ENCODE peak calls at places on chromosome 14, in ten cellular contexts. One of them, this sample, is unnamed.

GRCh38 chr14:104293231-104293841 is 154.9 kb downstream of the KIF26A start:
- DNase-seq in bronchial epithelial cell: no peak
- DNase-seq in hippocampal formation: no peak
- DNase-seq in M059J: no peak
- DNase-seq in uterus: no peak
- DNase-seq in skeletal muscle cell: no peak
- DNase-seq in NCI-H2029 treated with DMSO at 0.1 percent for 48 hours: no peak
- DNase-seq in ureter: no peak
- DNase-seq in A172: no peak
- DNase-seq in foreskin fibroblast: no peak
- DNase-seq in this sample: no peak

GRCh38 chr14:104865069-104865630 is at the start of gene CEP170B:
- DNase-seq in NCI-H2029 treated with DMSO at 0.1 percent for 48 hours: no peak
- DNase-seq in bronchial epithelial cell: no peak
- DNase-seq in A172: no peak
- DNase-seq in skeletal muscle cell: no peak
- DNase-seq in hippocampal formation: no peak
- DNase-seq in foreskin fibroblast: peak; percentile 54
- DNase-seq in M059J: peak; percentile 18
- DNase-seq in uterus: no peak
- DNase-seq in ureter: no peak
- DNase-seq in this sample: peak; percentile 29

GRCh38 chr14:33646692-33647260 is 304.1 kb downstream of the EGLN3 start:
- DNase-seq in M059J: peak; percentile 90
- DNase-seq in NCI-H2029 treated with DMSO at 0.1 percent for 48 hours: no peak
- DNase-seq in foreskin fibroblast: peak; percentile 32
- DNase-seq in skeletal muscle cell: peak; percentile 76
- DNase-seq in uterus: no peak
- DNase-seq in A172: peak; percentile 55
- DNase-seq in hippocampal formation: no peak
- DNase-seq in ureter: no peak
- DNase-seq in bronchial epithelial cell: peak; percentile 89
- DNase-seq in this sample: no peak

GRCh38 chr14:81164167-81164774 is 56.5 kb downstream of the GTF2A1 start:
- DNase-seq in skeletal muscle cell: peak; percentile 55
- DNase-seq in ureter: peak; percentile 51
- DNase-seq in NCI-H2029 treated with DMSO at 0.1 percent for 48 hours: peak; percentile 14
- DNase-seq in bronchial epithelial cell: peak; percentile 94
- DNase-seq in foreskin fibroblast: peak; percentile 66
- DNase-seq in A172: peak; percentile 75
- DNase-seq in M059J: peak; percentile 80
- DNase-seq in hippocampal formation: no peak
- DNase-seq in uterus: peak; percentile 77
- DNase-seq in this sample: peak; percentile 30

GRCh38 chr14:51157012-51157411 is 62.1 kb upstream of the TRIM9 start:
- DNase-seq in ureter: no peak
- DNase-seq in skeletal muscle cell: no peak
- DNase-seq in A172: no peak
- DNase-seq in bronchial epithelial cell: peak; percentile 54
- DNase-seq in foreskin fibroblast: no peak
- DNase-seq in uterus: no peak
- DNase-seq in hippocampal formation: no peak
- DNase-seq in NCI-H2029 treated with DMSO at 0.1 percent for 48 hours: peak; percentile 89
- DNase-seq in M059J: peak; percentile 27
- DNase-seq in this sample: no peak

GRCh38 chr14:63454863-63455622 is 88.1 kb downstream of the PPP2R5E start:
- DNase-seq in A172: peak; percentile 18
- DNase-seq in skeletal muscle cell: peak; percentile 27
- DNase-seq in foreskin fibroblast: peak; percentile 25
- DNase-seq in uterus: no peak
- DNase-seq in hippocampal formation: no peak
- DNase-seq in NCI-H2029 treated with DMSO at 0.1 percent for 48 hours: no peak
- DNase-seq in bronchial epithelial cell: no peak
- DNase-seq in ureter: no peak
- DNase-seq in M059J: peak; percentile 79
- DNase-seq in this sample: no peak

GRCh38 chr14:55180434-55180833 is 11.0 kb downstream of the DLGAP5 start:
- DNase-seq in foreskin fibroblast: peak; percentile 33
- DNase-seq in bronchial epithelial cell: no peak
- DNase-seq in M059J: no peak
- DNase-seq in ureter: no peak
- DNase-seq in uterus: no peak
- DNase-seq in hippocampal formation: no peak
- DNase-seq in A172: no peak
- DNase-seq in NCI-H2029 treated with DMSO at 0.1 percent for 48 hours: no peak
- DNase-seq in skeletal muscle cell: peak; percentile 3
- DNase-seq in this sample: no peak

GRCh38 chr14:82354126-82354525 is 820.5 kb upstream of the SEL1L start:
- DNase-seq in uterus: no peak
- DNase-seq in ureter: no peak
- DNase-seq in NCI-H2029 treated with DMSO at 0.1 percent for 48 hours: no peak
- DNase-seq in A172: no peak
- DNase-seq in foreskin fibroblast: no peak
- DNase-seq in M059J: no peak
- DNase-seq in skeletal muscle cell: no peak
- DNase-seq in bronchial epithelial cell: no peak
- DNase-seq in hippocampal formation: no peak
- DNase-seq in this sample: no peak

GRCh38 chr14:91892918-91893527 is 25.7 kb upstream of the TC2N start:
- DNase-seq in uterus: no peak
- DNase-seq in ureter: no peak
- DNase-seq in A172: no peak
- DNase-seq in skeletal muscle cell: no peak
- DNase-seq in NCI-H2029 treated with DMSO at 0.1 percent for 48 hours: no peak
- DNase-seq in foreskin fibroblast: no peak
- DNase-seq in M059J: no peak
- DNase-seq in hippocampal formation: no peak
- DNase-seq in bronchial epithelial cell: no peak
- DNase-seq in this sample: no peak

GRCh38 chr14:103847439-103847953 is at the start of gene PPP1R13B:
- DNase-seq in uterus: peak; percentile 91
- DNase-seq in ureter: peak; percentile 95
- DNase-seq in NCI-H2029 treated with DMSO at 0.1 percent for 48 hours: no peak
- DNase-seq in M059J: peak; percentile 78
- DNase-seq in skeletal muscle cell: peak; percentile 45
- DNase-seq in hippocampal formation: peak; percentile 83
- DNase-seq in foreskin fibroblast: peak; percentile 78
- DNase-seq in bronchial epithelial cell: peak; percentile 62
- DNase-seq in A172: peak; percentile 53
- DNase-seq in this sample: peak; percentile 92

GRCh38 chr14:51507556-51508511 is 143.9 kb upstream of the FRMD6 start:
- DNase-seq in NCI-H2029 treated with DMSO at 0.1 percent for 48 hours: no peak
- DNase-seq in skeletal muscle cell: peak; percentile 80
- DNase-seq in M059J: peak; percentile 96
- DNase-seq in uterus: peak; percentile 79
- DNase-seq in foreskin fibroblast: peak; percentile 68
- DNase-seq in A172: peak; percentile 29
- DNase-seq in bronchial epithelial cell: peak; percentile 40
- DNase-seq in ureter: peak; percentile 87
- DNase-seq in hippocampal formation: peak; percentile 81
- DNase-seq in this sample: no peak

GRCh38 chr14:104804481-104805325 is 3.8 kb downstream of the ZBTB42 start:
- DNase-seq in ureter: no peak
- DNase-seq in uterus: no peak
- DNase-seq in foreskin fibroblast: no peak
- DNase-seq in skeletal muscle cell: no peak
- DNase-seq in bronchial epithelial cell: no peak
- DNase-seq in hippocampal formation: no peak
- DNase-seq in NCI-H2029 treated with DMSO at 0.1 percent for 48 hours: no peak
- DNase-seq in A172: no peak
- DNase-seq in M059J: no peak
- DNase-seq in this sample: no peak

GRCh38 chr14:23402296-23403138 is 5.6 kb downstream of the MYH6 start:
- DNase-seq in A172: no peak
- DNase-seq in uterus: no peak
- DNase-seq in ureter: no peak
- DNase-seq in bronchial epithelial cell: no peak
- DNase-seq in M059J: no peak
- DNase-seq in skeletal muscle cell: no peak
- DNase-seq in foreskin fibroblast: no peak
- DNase-seq in NCI-H2029 treated with DMSO at 0.1 percent for 48 hours: no peak
- DNase-seq in hippocampal formation: no peak
- DNase-seq in this sample: no peak

GRCh38 chr14:56995010-56995409 is 184.7 kb upstream of the OTX2 start:
- DNase-seq in M059J: no peak
- DNase-seq in bronchial epithelial cell: peak; percentile 28
- DNase-seq in uterus: no peak
- DNase-seq in skeletal muscle cell: no peak
- DNase-seq in hippocampal formation: no peak
- DNase-seq in foreskin fibroblast: no peak
- DNase-seq in A172: no peak
- DNase-seq in ureter: no peak
- DNase-seq in NCI-H2029 treated with DMSO at 0.1 percent for 48 hours: no peak
- DNase-seq in this sample: no peak

GRCh38 chr14:75258079-75258802 is 20.4 kb upstream of the FOS start:
- DNase-seq in uterus: peak; percentile 81
- DNase-seq in M059J: peak; percentile 18
- DNase-seq in hippocampal formation: no peak
- DNase-seq in NCI-H2029 treated with DMSO at 0.1 percent for 48 hours: no peak
- DNase-seq in skeletal muscle cell: no peak
- DNase-seq in A172: no peak
- DNase-seq in ureter: no peak
- DNase-seq in bronchial epithelial cell: no peak
- DNase-seq in foreskin fibroblast: peak; percentile 66
- DNase-seq in this sample: no peak

GRCh38 chr14:81517798-81518398 is 15.8 kb downstream of the SEL1L start:
- DNase-seq in foreskin fibroblast: peak; percentile 57
- DNase-seq in NCI-H2029 treated with DMSO at 0.1 percent for 48 hours: no peak
- DNase-seq in skeletal muscle cell: peak; percentile 49
- DNase-seq in A172: no peak
- DNase-seq in ureter: no peak
- DNase-seq in bronchial epithelial cell: no peak
- DNase-seq in M059J: no peak
- DNase-seq in uterus: peak; percentile 40
- DNase-seq in hippocampal formation: no peak
- DNase-seq in this sample: no peak

GRCh38 chr14:51396222-51396815 is 156.3 kb downstream of the TMX1 start:
- DNase-seq in foreskin fibroblast: peak; percentile 97
- DNase-seq in uterus: peak; percentile 57
- DNase-seq in ureter: no peak
- DNase-seq in hippocampal formation: no peak
- DNase-seq in M059J: peak; percentile 93
- DNase-seq in NCI-H2029 treated with DMSO at 0.1 percent for 48 hours: no peak
- DNase-seq in bronchial epithelial cell: peak; percentile 97
- DNase-seq in A172: peak; percentile 83
- DNase-seq in skeletal muscle cell: peak; percentile 96
- DNase-seq in this sample: no peak

GRCh38 chr14:61147898-61148549 is 133.1 kb downstream of the TMEM30B start:
- DNase-seq in A172: peak; percentile 92
- DNase-seq in ureter: no peak
- DNase-seq in bronchial epithelial cell: peak; percentile 39
- DNase-seq in uterus: no peak
- DNase-seq in foreskin fibroblast: peak; percentile 92
- DNase-seq in hippocampal formation: peak; percentile 27
- DNase-seq in M059J: peak; percentile 100
- DNase-seq in skeletal muscle cell: peak; percentile 99
- DNase-seq in NCI-H2029 treated with DMSO at 0.1 percent for 48 hours: no peak
- DNase-seq in this sample: no peak

GRCh38 chr14:93036652-93037341 is 78.9 kb downstream of the ITPK1 start:
- DNase-seq in foreskin fibroblast: no peak
- DNase-seq in NCI-H2029 treated with DMSO at 0.1 percent for 48 hours: no peak
- DNase-seq in uterus: no peak
- DNase-seq in skeletal muscle cell: no peak
- DNase-seq in bronchial epithelial cell: no peak
- DNase-seq in ureter: no peak
- DNase-seq in hippocampal formation: peak; percentile 93
- DNase-seq in A172: no peak
- DNase-seq in M059J: no peak
- DNase-seq in this sample: no peak

GRCh38 chr14:99043756-99044155 is 228.2 kb downstream of the BCL11B start:
- DNase-seq in ureter: no peak
- DNase-seq in NCI-H2029 treated with DMSO at 0.1 percent for 48 hours: no peak
- DNase-seq in M059J: no peak
- DNase-seq in bronchial epithelial cell: no peak
- DNase-seq in foreskin fibroblast: no peak
- DNase-seq in A172: no peak
- DNase-seq in hippocampal formation: no peak
- DNase-seq in skeletal muscle cell: no peak
- DNase-seq in uterus: no peak
- DNase-seq in this sample: no peak

GRCh38 chr14:104941508-104942365 is 17.1 kb downstream of the PLD4 start:
- DNase-seq in bronchial epithelial cell: no peak
- DNase-seq in hippocampal formation: no peak
- DNase-seq in uterus: no peak
- DNase-seq in ureter: no peak
- DNase-seq in skeletal muscle cell: no peak
- DNase-seq in NCI-H2029 treated with DMSO at 0.1 percent for 48 hours: no peak
- DNase-seq in foreskin fibroblast: no peak
- DNase-seq in M059J: no peak
- DNase-seq in A172: no peak
- DNase-seq in this sample: no peak

GRCh38 chr14:64388533-64389243 is 535 bp downstream of the MTHFD1 start:
- DNase-seq in skeletal muscle cell: no peak
- DNase-seq in hippocampal formation: no peak
- DNase-seq in uterus: peak; percentile 42
- DNase-seq in NCI-H2029 treated with DMSO at 0.1 percent for 48 hours: peak; percentile 39
- DNase-seq in A172: peak; percentile 16
- DNase-seq in foreskin fibroblast: peak; percentile 16
- DNase-seq in ureter: no peak
- DNase-seq in bronchial epithelial cell: peak; percentile 17
- DNase-seq in M059J: peak; percentile 60
- DNase-seq in this sample: no peak

GRCh38 chr14:68518180-68518579 is 274.7 kb downstream of the ZFP36L1 start:
- DNase-seq in A172: no peak
- DNase-seq in skeletal muscle cell: no peak
- DNase-seq in foreskin fibroblast: no peak
- DNase-seq in M059J: no peak
- DNase-seq in ureter: no peak
- DNase-seq in uterus: peak; percentile 18
- DNase-seq in bronchial epithelial cell: peak; percentile 43
- DNase-seq in hippocampal formation: no peak
- DNase-seq in NCI-H2029 treated with DMSO at 0.1 percent for 48 hours: no peak
- DNase-seq in this sample: no peak

GRCh38 chr14:60178164-60178563 is 13.0 kb upstream of the DHRS7 start:
- DNase-seq in ureter: no peak
- DNase-seq in NCI-H2029 treated with DMSO at 0.1 percent for 48 hours: no peak
- DNase-seq in hippocampal formation: no peak
- DNase-seq in foreskin fibroblast: no peak
- DNase-seq in skeletal muscle cell: no peak
- DNase-seq in M059J: no peak
- DNase-seq in A172: no peak
- DNase-seq in uterus: no peak
- DNase-seq in bronchial epithelial cell: no peak
- DNase-seq in this sample: no peak

This sample was measured in stimulated activated effector memory CD8-positive, alpha-beta T cell treated with anti-CD3 and anti-CD28 coated beads, Interleukin-12 subunit alpha, Interleukin-12 subunit beta, amount 100 ng/mL, for 72 hours.